ENCODE peak calls at places on chromosomes 2 and 18, in seven cellular contexts. P is neuronal stem cell, X is ovary, H is kidney, Y is upper lobe of right lung, Z is right lobe of liver, Q is small intestine. L is an unnamed sample.

GRCh38 chr18:54052259-54052658 is 172.2 kb downstream of the MBD2 start:
- DNase-seq in P (no peak), X (no peak), H (no peak), Y (no peak), Z (no peak), Q (no peak), L (no peak)

GRCh38 chr2:46837112-46837454 is 78.5 kb downstream of the MCFD2 start:
- DNase-seq in P (no peak), X (no peak), H (no peak), Y (peak; percentile 23), Z (peak; percentile 19), Q (no peak), L (no peak)

GRCh38 chr2:215529271-215529670 is 93.4 kb upstream of the FN1 start:
- DNase-seq in P (no peak), X (no peak), H (no peak), Y (no peak), Z (no peak), Q (peak; percentile 56), L (no peak)

GRCh38 chr18:80246656-80247402 is 485 bp downstream of the PARD6G start:
- DNase-seq in P (peak; percentile 45), X (peak; percentile 39), H (peak; percentile 85), Y (peak; percentile 68), Z (no peak), Q (peak; percentile 9), L (no peak)

GRCh38 chr2:218259099-218259921 is 1.5 kb upstream of the GPBAR1 start:
- DNase-seq in P (no peak), X (peak; percentile 79), H (peak; percentile 77), Y (no peak), Z (peak; percentile 48), Q (no peak), L (no peak)

GRCh38 chr2:74227646-74228045 is 29.2 kb downstream of the MTHFD2 start:
- DNase-seq in P (no peak), X (no peak), H (no peak), Y (no peak), Z (no peak), Q (no peak), L (no peak)

GRCh38 chr2:235979753-235980459 is 188.3 kb downstream of the GBX2 start:
- DNase-seq in P (no peak), X (no peak), H (no peak), Y (no peak), Z (no peak), Q (no peak), L (no peak)

GRCh38 chr2:54641988-54642387 is 81.5 kb upstream of the EML6 start:
- DNase-seq in P (no peak), X (no peak), H (peak; percentile 61), Y (no peak), Z (peak; percentile 94), Q (no peak), L (no peak)

GRCh38 chr2:23378496-23378895 is 6.5 kb upstream of the KLHL29 start:
- DNase-seq in P (no peak), X (no peak), H (no peak), Y (no peak), Z (no peak), Q (no peak), L (no peak)

GRCh38 chr2:170850251-170850650 is 33.6 kb downstream of the GAD1 start:
- DNase-seq in P (no peak), X (no peak), H (no peak), Y (no peak), Z (no peak), Q (no peak), L (no peak)

GRCh38 chr2:170846318-170846717 is 29.6 kb downstream of the GAD1 start:
- DNase-seq in P (no peak), X (no peak), H (no peak), Y (no peak), Z (no peak), Q (no peak), L (no peak)

GRCh38 chr2:170847716-170848115 is 31.0 kb downstream of the GAD1 start:
- DNase-seq in P (no peak), X (no peak), H (no peak), Y (no peak), Z (no peak), Q (no peak), L (no peak)

GRCh38 chr2:170845343-170845742 is 28.7 kb downstream of the GAD1 start:
- DNase-seq in P (no peak), X (no peak), H (no peak), Y (no peak), Z (no peak), Q (no peak), L (no peak)

DNA sequence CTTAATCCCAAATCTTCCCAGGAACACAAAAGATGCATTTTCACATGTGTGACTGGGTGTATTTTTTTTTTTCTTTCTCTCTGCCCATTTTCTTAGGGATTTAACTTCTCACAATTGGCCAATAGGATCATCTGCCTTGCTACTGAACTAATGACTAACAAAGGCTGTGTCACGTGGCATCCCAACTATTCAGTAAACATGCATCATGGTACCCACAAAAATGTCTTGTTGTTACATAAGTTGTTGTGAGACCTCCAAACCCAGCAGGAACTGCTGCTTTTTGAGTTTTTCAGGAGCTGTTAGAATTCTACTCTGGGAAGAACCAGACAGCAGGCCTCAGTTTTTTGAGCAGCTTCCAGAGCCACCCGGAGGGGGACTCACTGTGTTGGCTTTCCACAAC is 31.9 kb downstream of the GAD1 start:
- DNase-seq in P (no peak), X (no peak), H (no peak), Y (no peak), Z (no peak), Q (no peak), L (no peak)
- H3K4me3 ChIP-seq in P (no peak overlapping the region), X (no peak overlapping the region), H (no peak overlapping the region), Y (no peak overlapping the region), Z (no peak overlapping the region), Q (no peak overlapping the region), L (no peak overlapping the region)

GRCh38 chr2:238478216-238478615 is 51.5 kb downstream of the ASB1 start:
- DNase-seq in P (no peak), X (no peak), H (no peak), Y (no peak), Z (no peak), Q (no peak), L (no peak)
- H3K9me3 ChIP-seq in P (peaks cover 17% of the 10 kb centered on the region), X (peaks cover 3% of the 10 kb centered on the region), H (peaks cover 2% of the 10 kb centered on the region), Y (no peaks in the 10 kb centered on the region), Z (no peaks in the 10 kb centered on the region), Q (no peaks in the 10 kb centered on the region), L (no peaks in the 10 kb centered on the region)

DNA sequence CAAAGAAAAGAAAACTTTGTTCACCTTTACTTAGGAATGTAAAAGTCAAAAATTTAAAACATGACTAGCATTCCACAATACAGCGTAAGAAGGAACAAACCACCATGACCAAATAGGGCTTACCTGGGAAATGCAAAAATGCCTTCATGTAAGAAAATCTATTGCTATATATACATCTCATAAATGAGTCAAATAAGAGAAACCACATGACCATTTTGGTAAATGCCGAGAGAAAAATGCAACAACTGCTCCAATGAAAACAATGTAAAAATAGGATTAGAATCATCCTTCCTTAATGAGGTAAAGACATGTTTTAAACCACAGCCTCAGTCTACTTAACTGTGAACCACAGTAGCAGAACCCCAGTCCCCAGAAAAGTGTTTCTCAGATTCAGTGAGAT is 49.4 kb downstream of the TGOLN2 start:
- DNase-seq in P (no peak), X (no peak), H (no peak), Y (no peak), Z (no peak), Q (no peak), L (no peak)
- H3K27ac ChIP-seq in P (no peak overlapping the region), X (peak overlapping the region; percentile 77), H (no peak overlapping the region), Y (no peak overlapping the region), Z (no peak overlapping the region), Q (no peak overlapping the region), L (no peak overlapping the region)

GRCh38 chr18:49848115-49848514 is 34.8 kb upstream of the ACAA2 start:
- DNase-seq in P (no peak), X (no peak), H (no peak), Y (no peak), Z (peak; percentile 31), Q (no peak), L (no peak)

GRCh38 chr18:49853011-49853410 is 39.7 kb upstream of the ACAA2 start:
- DNase-seq in P (no peak), X (no peak), H (no peak), Y (no peak), Z (no peak), Q (no peak), L (no peak)

GRCh38 chr18:49849331-49850217 is 36.2 kb upstream of the ACAA2 start:
- DNase-seq in P (peak; percentile 17), X (peak; percentile 27), H (peak; percentile 96), Y (peak; percentile 84), Z (peak; percentile 18), Q (peak; percentile 100), L (no peak)

GRCh38 chr18:49851624-49852023 is 38.3 kb upstream of the ACAA2 start:
- DNase-seq in P (no peak), X (no peak), H (no peak), Y (no peak), Z (no peak), Q (no peak), L (no peak)

GRCh38 chr18:49850636-49851035 is 37.3 kb upstream of the ACAA2 start:
- DNase-seq in P (no peak), X (no peak), H (no peak), Y (no peak), Z (peak; percentile 27), Q (no peak), L (no peak)
- H3K4me3 ChIP-seq in P (no peak overlapping the region), X (no peak overlapping the region), H (no peak overlapping the region), Y (no peak overlapping the region), Z (no peak overlapping the region), Q (no peak overlapping the region), L (no peak overlapping the region)

GRCh38 chr2:173305303-173305702 is 49.4 kb upstream of the CDCA7 start:
- DNase-seq in P (no peak), X (no peak), H (no peak), Y (no peak), Z (no peak), Q (no peak), L (no peak)

GRCh38 chr2:173296235-173296634 is 58.4 kb upstream of the CDCA7 start:
- DNase-seq in P (no peak), X (no peak), H (no peak), Y (no peak), Z (no peak), Q (no peak), L (no peak)

GRCh38 chr2:173298536-173299097 is 56.1 kb upstream of the CDCA7 start:
- DNase-seq in P (no peak), X (no peak), H (no peak), Y (no peak), Z (no peak), Q (no peak), L (no peak)

GRCh38 chr2:173299764-173300163 is 54.9 kb upstream of the CDCA7 start:
- DNase-seq in P (no peak), X (no peak), H (no peak), Y (no peak), Z (no peak), Q (no peak), L (no peak)

GRCh38 chr2:173300458-173300857 is 54.2 kb upstream of the CDCA7 start:
- DNase-seq in P (no peak), X (no peak), H (no peak), Y (no peak), Z (no peak), Q (no peak), L (no peak)
- H3K9me3 ChIP-seq in P (peaks cover 23% of the 10 kb centered on the region), X (peaks cover 8% of the 10 kb centered on the region), H (peaks cover 3% of the 10 kb centered on the region), Y (peaks cover 12% of the 10 kb centered on the region), Z (no peaks in the 10 kb centered on the region), Q (no peaks in the 10 kb centered on the region), L (peaks cover 9% of the 10 kb centered on the region)

L was measured in effector memory CD4-positive, alpha-beta T cell.